ENCODE peak calls at places on chromosomes 16 and 17, in nine cellular contexts. N is SJSA1; K is CD4-positive, alpha-beta memory T cell; O is heart left ventricle; J is transverse colon; G is pancreas; C is hepatocyte; W is CD8-positive, alpha-beta T cell; Y is adrenal gland. S is an unnamed sample. For H3K27me3, the result is how much of the 10 kb centered on the place peaks cover.

GRCh38 chr17:70190959-70191805 is 21.9 kb downstream of the KCNJ2 start:
- DNase-seq in O (no peak), C (no peak), W (no peak), G (peak), Y (no peak), J (no peak), K (no peak), N (no peak), S (no peak)

GRCh38 chr17:7587420-7587786 is 2.5 kb downstream of the SOX15 start:
- DNase-seq in N (no peak), Y (no peak), G (no peak), J (no peak), C (no peak), W (no peak), O (no peak), K (no peak), S (no peak)

GRCh38 chr16:65991149-65991701 is 375.3 kb upstream of the CDH5 start:
- DNase-seq in W (no peak), K (no peak), J (no peak), G (no peak), C (no peak), N (no peak), O (no peak), Y (no peak), S (no peak)

GRCh38 chr17:17694229-17695081 is 13.2 kb downstream of the RAI1 start:
- DNase-seq in W (peak), J (peak), O (peak), C (peak), N (peak), G (peak), K (peak), Y (peak), S (peak)

GRCh38 chr16:52921104-52921503 is 131.6 kb downstream of the CHD9NB start:
- DNase-seq in G (no peak), Y (no peak), N (no peak), C (no peak), J (no peak), K (no peak), W (no peak), O (no peak), S (no peak)

GRCh38 chr17:81417049-81417878 is 22.0 kb downstream of the BAHCC1 start:
- DNase-seq in N (peak), K (no peak), O (no peak), Y (no peak), G (no peak), W (no peak), C (peak), J (no peak), S (no peak)

GRCh38 chr16:29899516-29900101 is at the start of gene SEZ6L2:
- DNase-seq in Y (peak), C (peak), W (no peak), O (no peak), J (peak), G (peak), N (peak), K (no peak), S (peak)

GRCh38 chr17:55278173-55278748 is 13.5 kb downstream of the HLF start:
- DNase-seq in K (no peak), C (no peak), N (no peak), Y (no peak), J (no peak), G (no peak), W (no peak), O (no peak), S (no peak)

GRCh38 chr16:79954920-79955705 is 354.6 kb upstream of the MAF start:
- DNase-seq in C (peak), G (no peak), N (no peak), K (no peak), J (no peak), O (no peak), W (no peak), Y (no peak), S (no peak)

GRCh38 chr17:83161298-83162034 is 82.1 kb downstream of the METRNL start:
- DNase-seq in N (peak), Y (no peak), G (no peak), O (no peak), W (no peak), J (no peak), K (no peak), C (peak), S (no peak)

DNA sequence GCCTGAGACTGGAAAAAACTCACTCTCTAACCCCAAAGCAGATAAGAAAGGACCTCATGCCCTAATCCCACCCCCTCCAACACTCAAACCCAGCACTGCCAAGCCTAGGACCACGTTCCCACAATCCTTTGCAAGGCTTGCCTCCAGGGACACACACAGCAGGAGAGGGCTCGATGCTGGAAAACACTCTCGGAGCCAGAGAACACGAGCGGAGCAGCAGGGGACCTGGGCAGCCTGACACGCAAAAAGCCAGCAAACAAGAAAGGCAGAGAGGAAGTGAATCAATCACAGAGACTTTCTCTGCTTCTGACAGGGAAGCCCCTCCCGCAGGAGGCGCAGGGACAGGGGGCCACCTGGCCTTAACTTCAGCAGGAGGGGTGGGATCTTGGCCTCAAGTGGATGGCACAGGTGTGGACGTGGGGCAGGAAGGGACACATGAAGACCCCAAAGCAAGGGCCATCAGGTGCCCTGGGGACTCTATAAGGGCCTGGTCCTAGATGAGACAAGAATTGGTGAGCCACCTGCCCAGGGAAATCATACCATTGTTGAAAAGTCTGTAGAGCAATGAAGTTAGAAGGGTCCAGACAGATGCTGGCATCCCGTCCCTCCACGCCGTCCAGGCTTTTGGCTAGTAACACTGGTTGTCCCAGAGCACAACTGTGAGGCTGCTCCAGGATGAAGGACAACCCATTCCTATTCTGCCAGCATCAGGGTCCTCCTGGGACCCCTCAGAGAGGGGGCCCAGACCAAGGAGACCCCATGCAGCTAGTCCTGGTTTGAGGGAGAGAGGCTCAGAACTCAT is 2.3 kb downstream of the SDK2 start:
- DNase-seq in G (no peak), C (no peak), N (no peak), J (no peak), Y (no peak), W (no peak), K (no peak), O (no peak), S (no peak)
- H3K4me3 ChIP-seq in G (no peak), C (no peak), N (no peak), J (no peak), Y (no peak), W (no peak), K (no peak), O (no peak), S (no peak)

GRCh38 chr16:58670177-58670576 is 14.4 kb downstream of the SLC38A7 start:
- DNase-seq in Y (no peak), N (no peak), K (no peak), O (no peak), G (no peak), J (no peak), C (no peak), W (no peak), S (no peak)
- H3K27me3 ChIP-seq in Y (under half), N (under half), K (under half), O (under half), G (under half), J (under half), C (under half), W (under half), S (under half)

DNA sequence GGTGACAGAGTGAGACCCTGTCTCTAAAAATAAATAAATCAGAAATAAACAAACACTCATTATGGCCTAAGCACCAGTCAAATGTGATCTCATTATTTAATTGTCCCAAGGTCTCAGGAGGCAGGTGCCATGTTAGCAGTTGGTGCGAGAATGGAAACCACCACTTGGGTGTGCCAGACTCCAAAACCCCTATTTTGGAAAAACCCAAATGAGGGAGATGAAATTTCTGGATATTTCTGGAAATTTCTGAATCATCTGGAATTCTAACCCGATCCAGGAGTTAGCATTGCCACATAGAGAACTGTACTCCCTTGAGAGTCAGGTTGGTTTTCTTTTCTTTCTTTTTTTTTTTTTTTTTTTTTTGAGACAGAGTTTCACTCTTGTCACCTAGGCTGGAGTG is 264.0 kb downstream of the XYLT1 start:
- DNase-seq in G (no peak), Y (no peak), W (no peak), J (no peak), K (no peak), N (no peak), O (no peak), C (no peak), S (no peak)
- H3K4me3 ChIP-seq in G (no peak), Y (no peak), W (no peak), J (no peak), K (no peak), N (no peak), O (no peak), C (no peak), S (no peak)

GRCh38 chr17:31476525-31477416 is 85.3 kb downstream of the RAB11FIP4 start:
- DNase-seq in W (no peak), K (no peak), G (no peak), J (no peak), Y (no peak), C (no peak), O (peak), N (no peak), S (no peak)
- H3K27me3 ChIP-seq in W (under half), K (under half), G (under half), J (under half), Y (under half), C (under half), O (under half), N (under half), S (under half)

GRCh38 chr17:77665833-77666232 is 292.7 kb upstream of the TNRC6C start:
- DNase-seq in J (no peak), C (no peak), W (no peak), N (no peak), O (no peak), Y (no peak), G (no peak), K (no peak), S (no peak)

GRCh38 chr17:77668518-77668917 is 290.0 kb upstream of the TNRC6C start:
- DNase-seq in N (no peak), C (no peak), K (no peak), O (no peak), W (no peak), Y (no peak), J (no peak), G (no peak), S (no peak)

GRCh38 chr17:77666881-77667395 is 291.6 kb upstream of the TNRC6C start:
- DNase-seq in O (no peak), C (no peak), N (no peak), J (peak), Y (no peak), W (peak), K (peak), G (no peak), S (no peak)

GRCh38 chr17:77667478-77667877 is 291.0 kb upstream of the TNRC6C start:
- DNase-seq in G (no peak), J (no peak), Y (no peak), K (no peak), C (no peak), N (no peak), W (no peak), O (no peak), S (no peak)

DNA sequence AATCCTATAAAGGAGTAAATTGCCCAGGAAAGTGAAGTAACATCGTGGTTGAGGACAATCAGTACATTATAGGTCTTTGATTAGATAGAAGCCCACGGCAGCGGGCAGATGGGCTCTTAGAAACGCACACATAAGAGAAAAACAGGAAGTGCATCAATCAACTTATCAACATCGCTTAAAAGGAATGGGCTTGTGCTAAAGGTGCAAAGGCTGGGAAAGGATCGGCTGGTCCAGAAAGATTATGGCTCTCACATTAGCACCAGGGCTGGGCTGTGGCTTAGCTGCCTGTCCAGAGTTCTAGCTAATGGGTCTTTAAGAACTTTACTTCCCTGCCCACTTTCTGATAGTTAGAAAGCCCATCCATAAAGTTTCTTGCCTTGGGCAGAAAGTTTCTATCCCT is 292.0 kb upstream of the TNRC6C start:
- DNase-seq in W (no peak), C (no peak), J (no peak), O (no peak), K (no peak), N (no peak), Y (no peak), G (no peak), S (no peak)
- H3K4me3 ChIP-seq in W (peak), C (no peak), J (no peak), O (no peak), K (peak), N (no peak), Y (no peak), G (no peak), S (no peak)

GRCh38 chr16:159136-159849 is 6.5 kb upstream of the HBM start:
- DNase-seq in J (no peak), N (no peak), G (no peak), Y (no peak), K (no peak), W (no peak), O (no peak), C (no peak), S (no peak)
- H3K27me3 ChIP-seq in J (half or more), N (under half), G (under half), Y (under half), K (under half), W (under half), O (under half), C (half or more), S (under half)

GRCh38 chr16:56990407-56991286 is 1.3 kb downstream of the NLRC5 start:
- DNase-seq in Y (no peak), G (no peak), O (peak), K (no peak), N (no peak), J (peak), C (no peak), W (no peak), S (no peak)
- H3K4me3 ChIP-seq in Y (no peak), G (peak), O (peak), K (peak), N (peak), J (no peak), C (no peak), W (peak), S (peak)

GRCh38 chr16:56632848-56633365 is 448 bp downstream of the MT1M start:
- DNase-seq in G (no peak), K (no peak), O (no peak), Y (no peak), C (no peak), J (no peak), N (no peak), W (no peak), S (no peak)

GRCh38 chr16:56631197-56631596 is 1.3 kb upstream of the MT1M start:
- DNase-seq in N (no peak), O (no peak), G (no peak), C (no peak), J (no peak), Y (no peak), K (no peak), W (no peak), S (no peak)

GRCh38 chr16:56631832-56632159 is 663 bp upstream of the MT1M start:
- DNase-seq in O (no peak), N (no peak), C (no peak), Y (no peak), W (no peak), J (no peak), K (no peak), G (no peak), S (no peak)

GRCh38 chr16:56633535-56633934 is 1.1 kb downstream of the MT1M start:
- DNase-seq in J (no peak), G (no peak), Y (no peak), N (no peak), O (no peak), W (no peak), K (no peak), C (no peak), S (no peak)

DNA sequence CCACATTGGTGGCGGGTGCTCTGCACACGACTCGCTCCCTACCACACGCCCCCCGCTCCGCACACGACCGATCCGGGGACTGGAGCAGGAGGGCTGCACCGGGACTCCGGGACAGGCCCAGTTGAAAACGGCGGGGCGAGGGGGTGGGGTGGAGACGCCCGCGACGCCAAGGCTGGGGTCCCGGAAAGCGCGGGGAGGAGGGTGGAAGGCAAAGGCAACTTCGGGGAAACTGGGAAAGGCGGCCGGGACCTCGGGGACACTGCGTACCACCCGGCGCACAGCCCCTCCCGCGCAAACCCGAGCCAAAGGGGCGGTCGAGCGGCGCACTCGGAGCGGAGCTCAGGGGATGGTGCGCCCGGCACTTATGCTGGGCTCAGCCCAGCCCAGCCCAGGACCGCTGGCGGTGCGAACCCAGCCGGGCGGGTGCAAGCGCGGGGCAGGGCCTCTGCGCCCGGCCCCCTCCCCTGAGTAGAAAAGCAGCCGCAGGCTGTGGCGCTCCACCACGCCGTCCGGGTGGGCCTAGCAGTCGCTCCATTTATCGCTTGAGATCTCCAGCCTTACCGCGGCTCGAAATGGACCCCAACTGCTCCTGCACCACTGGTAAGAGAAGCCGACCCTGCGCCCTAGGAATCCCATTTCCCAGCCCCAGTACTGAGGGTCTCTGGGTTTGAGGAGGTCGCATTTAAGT is at the start of gene MT1M:
- DNase-seq in W (no peak), J (peak), C (peak), O (peak), N (no peak), G (peak), Y (no peak), K (no peak), S (peak)
- H3K27me3 ChIP-seq in W (under half), J (half or more), C (half or more), O (under half), N (under half), G (under half), Y (under half), K (under half), S (under half)